ENCODE peak calls at places on chromosomes 7 and 10, in six cellular contexts. O, I, A, T, P and Z are unnamed samples.

GRCh38 chr10:105797234-105797890 is 1156.3 kb downstream of the SORCS3 start:
- DNase-seq in T (no peak), I (no peak), P (no peak), O (no peak), A (peak; percentile 2), Z (peak; percentile 24)

GRCh38 chr10:63977329-63977923 is 456.2 kb downstream of the REEP3 start:
- DNase-seq in A (peak; percentile 15), I (peak; percentile 73), O (peak; percentile 20), T (peak; percentile 2), P (no peak), Z (no peak)

GRCh38 chr10:89351402-89352038 is 23.7 kb downstream of the IFIT3 start:
- DNase-seq in A (no peak), O (no peak), T (no peak), I (no peak), P (no peak), Z (no peak)

GRCh38 chr7:70951271-70951962 is 180.5 kb upstream of the GALNT17 start:
- DNase-seq in I (no peak), P (no peak), A (no peak), T (no peak), O (no peak), Z (no peak)

GRCh38 chr10:5527332-5528200 is 2.8 kb downstream of the CALML3 start:
- DNase-seq in P (no peak), O (no peak), A (no peak), I (no peak), T (no peak), Z (no peak)

GRCh38 chr7:21782996-21783395 is 162.7 kb downstream of the CDCA7L start:
- DNase-seq in O (no peak), P (no peak), A (no peak), T (no peak), I (no peak), Z (no peak)

GRCh38 chr7:79789584-79790345 is 336.3 kb upstream of the MAGI2 start:
- DNase-seq in P (no peak), I (peak; percentile 41), T (no peak), A (peak; percentile 57), O (no peak), Z (no peak)

GRCh38 chr10:14089556-14090297 is 241.0 kb downstream of the FRMD4A start:
- DNase-seq in T (no peak), A (no peak), I (no peak), P (no peak), O (peak; percentile 30), Z (no peak)

GRCh38 chr10:83932245-83932644 is 207.1 kb upstream of the GHITM start:
- DNase-seq in O (no peak), P (no peak), T (no peak), I (no peak), A (no peak), Z (no peak)

GRCh38 chr10:113047963-113048781 is 98.1 kb downstream of the TCF7L2 start:
- DNase-seq in O (no peak), I (no peak), T (no peak), P (no peak), A (no peak), Z (no peak)

GRCh38 chr10:104485632-104486031 is 132.0 kb downstream of the CFAP58 start:
- DNase-seq in A (no peak), T (no peak), P (no peak), I (no peak), O (no peak), Z (no peak)

GRCh38 chr7:151195616-151196450 is 8.8 kb upstream of the ASB10 start:
- DNase-seq in O (no peak), A (no peak), T (no peak), I (no peak), P (no peak), Z (no peak)

GRCh38 chr7:157547611-157548010 is 210.8 kb downstream of the DNAJB6 start:
- DNase-seq in I (no peak), O (no peak), P (no peak), A (no peak), T (no peak), Z (no peak)

GRCh38 chr10:84563868-84564267 is 235.5 kb downstream of the CCSER2 start:
- DNase-seq in A (no peak), P (no peak), T (no peak), I (no peak), O (no peak), Z (no peak)

GRCh38 chr10:76944678-76945077 is 692.9 kb downstream of the KCNMA1 start:
- DNase-seq in P (no peak), T (no peak), I (no peak), O (no peak), A (no peak), Z (no peak)

GRCh38 chr7:99142727-99143521 is 984 bp downstream of the SMURF1 start:
- DNase-seq in P (peak; percentile 94), O (peak; percentile 89), I (peak; percentile 87), T (peak; percentile 83), A (peak; percentile 95), Z (no peak)

GRCh38 chr7:27611043-27611442 is 51.6 kb downstream of the HIBADH start:
- DNase-seq in T (no peak), P (no peak), O (no peak), A (no peak), I (no peak), Z (no peak)

GRCh38 chr7:40299097-40299496 is 164.3 kb downstream of the SUGCT start:
- DNase-seq in A (peak; percentile 86), O (no peak), P (no peak), T (no peak), I (peak; percentile 68), Z (no peak)

GRCh38 chr10:93752761-93753160 is 5.0 kb upstream of the LGI1 start:
- DNase-seq in P (no peak), O (no peak), T (no peak), I (peak; percentile 32), A (peak; percentile 70), Z (no peak)

GRCh38 chr10:45001382-45002148 is 842 bp downstream of the ZNF22 start:
- DNase-seq in P (peak; percentile 31), O (peak; percentile 54), A (no peak), I (peak; percentile 77), T (peak; percentile 35), Z (peak; percentile 81)

GRCh38 chr10:48444266-48444665 is 137.8 kb downstream of the MAPK8 start:
- DNase-seq in A (no peak), O (no peak), T (no peak), I (peak; percentile 63), P (no peak), Z (no peak)

GRCh38 chr10:23755557-23755956 is 316.7 kb downstream of the OTUD1 start:
- DNase-seq in O (no peak), A (no peak), P (no peak), I (no peak), T (no peak), Z (no peak)

GRCh38 chr10:26698909-26699308 is 1.4 kb downstream of the PDSS1 start:
- DNase-seq in P (no peak), A (no peak), O (no peak), T (no peak), I (no peak), Z (no peak)

GRCh38 chr7:157782041-157782440 is 445.2 kb downstream of the DNAJB6 start:
- DNase-seq in I (no peak), P (no peak), A (no peak), T (no peak), O (no peak), Z (no peak)

GRCh38 chr10:78831001-78831400 is 237.8 kb upstream of the ZMIZ1 start:
- DNase-seq in A (no peak), I (peak; percentile 80), T (no peak), P (no peak), O (no peak), Z (no peak)

GRCh38 chr7:33873518-33873917 is 31.8 kb upstream of the BMPER start:
- DNase-seq in I (no peak), P (no peak), A (no peak), T (no peak), O (no peak), Z (no peak)

GRCh38 chr7:52486267-52486666 is 549.2 kb upstream of the POM121L12 start:
- DNase-seq in O (no peak), T (no peak), A (no peak), I (no peak), P (no peak), Z (no peak)

GRCh38 chr10:132628966-132629900 is 91.6 kb downstream of the INPP5A start:
- DNase-seq in T (no peak), A (no peak), O (no peak), P (no peak), I (peak; percentile 73), Z (no peak)

GRCh38 chr7:92884218-92884617 is 47.8 kb upstream of the CDK6 start:
- DNase-seq in P (no peak), A (no peak), T (no peak), O (no peak), I (no peak), Z (no peak)

GRCh38 chr7:42197391-42197790 is 39.6 kb downstream of the GLI3 start:
- DNase-seq in A (no peak), T (no peak), I (no peak), P (no peak), O (no peak), Z (no peak)